ENCODE peak calls at places on chromosomes 6 and 20, in six cellular contexts. G is cardiac fibroblast; U is dermis microvascular lymphatic vessel endothelial cell; W is amniotic stem cell; B is effector memory CD8-positive, alpha-beta T cell; X is KBM-7. Y is an unnamed sample.

GRCh38 chr20:34971038-34971872 is 15.6 kb downstream of the MYH7B start:
- DNase-seq in X (no peak), B (no peak), G (no peak), U (no peak), W (no peak), Y (no peak)

GRCh38 chr6:16939839-16940238 is 162.0 kb upstream of the STMND1 start:
- DNase-seq in G (no peak), W (no peak), B (no peak), U (no peak), X (no peak), Y (no peak)

GRCh38 chr6:164151161-164151728 is 736.7 kb downstream of the QKI start:
- DNase-seq in X (no peak), W (no peak), B (no peak), G (no peak), U (no peak), Y (no peak)

GRCh38 chr6:83183082-83183828 is 9.8 kb downstream of the PGM3 start:
- DNase-seq in B (no peak), W (peak; percentile 56), X (no peak), U (peak; percentile 24), G (peak; percentile 97), Y (peak; percentile 50)

GRCh38 chr6:87210979-87211378 is 55.6 kb downstream of the ZNF292 start:
- DNase-seq in X (peak; percentile 2), B (no peak), U (no peak), G (no peak), W (no peak), Y (no peak)

GRCh38 chr6:134826889-134827737 is 122.8 kb downstream of the ALDH8A1 start:
- DNase-seq in U (no peak), G (peak; percentile 89), X (no peak), B (no peak), W (peak; percentile 84), Y (peak; percentile 95)

GRCh38 chr6:58290177-58290576 is 972.7 kb downstream of the PRIM2 start:
- DNase-seq in X (no peak), U (no peak), G (no peak), W (no peak), B (no peak), Y (no peak)

GRCh38 chr6:11833626-11834592 is 55.3 kb upstream of the ADTRP start:
- DNase-seq in W (no peak), G (no peak), X (no peak), U (no peak), B (no peak), Y (no peak)

GRCh38 chr6:141354191-141354950 is 778.4 kb upstream of the GJE1 start:
- DNase-seq in W (no peak), X (no peak), B (no peak), U (no peak), G (no peak), Y (no peak)

GRCh38 chr6:14458669-14459266 is 341.2 kb downstream of the CD83 start:
- DNase-seq in W (peak; percentile 61), B (no peak), G (peak; percentile 89), U (no peak), X (no peak), Y (peak; percentile 42)